ENCODE peak calls at places on chromosomes 4 and X, in seven cellular contexts. G is naive thymus-derived CD4-positive, alpha-beta T cell; F is epithelial cell of esophagus; V is left lung; B is gastrocnemius medialis; L is colonic mucosa; P is bronchial epithelial cell. R is an unnamed sample.

GRCh38 chrX:3712870-3713224 is 602 bp downstream of the PRKX start:
- DNase-seq in L (peak), B (no peak), P (no peak), G (no peak), V (no peak), F (no peak), R (no peak)

GRCh38 chrX:74551934-74552333 is 62.5 kb downstream of the RLIM start:
- DNase-seq in P (no peak), L (no peak), B (no peak), V (no peak), G (no peak), F (no peak), R (no peak)

GRCh38 chrX:8484360-8484759 is 19.7 kb downstream of the VCX3B start:
- DNase-seq in L (no peak), B (peak), G (no peak), F (no peak), P (no peak), V (no peak), R (no peak)

GRCh38 chr4:70980196-70980595 is 13.3 kb upstream of the DCK start:
- DNase-seq in G (no peak), B (no peak), P (no peak), V (no peak), F (no peak), L (no peak), R (no peak)

GRCh38 chr4:602559-602942 is 22.8 kb upstream of the PDE6B start:
- DNase-seq in L (peak), P (peak), F (peak), B (no peak), G (peak), V (no peak), R (no peak)

GRCh38 chrX:146127617-146128016 is 310.0 kb downstream of the SLITRK2 start:
- DNase-seq in P (no peak), V (no peak), L (no peak), B (no peak), F (no peak), G (no peak), R (no peak)

GRCh38 chr4:95693594-95693993 is 144.8 kb upstream of the UNC5C start:
- DNase-seq in G (no peak), V (no peak), L (no peak), F (peak), B (no peak), P (peak), R (no peak)

GRCh38 chrX:57266275-57266674 is 20.2 kb upstream of the FAAH2 start:
- DNase-seq in B (no peak), V (no peak), G (no peak), P (no peak), L (no peak), F (no peak), R (no peak)

GRCh38 chrX:113136841-113137240 is 296.2 kb upstream of the AMOT start:
- DNase-seq in L (no peak), V (no peak), F (no peak), G (no peak), B (no peak), P (no peak), R (no peak)

GRCh38 chrX:14801136-14801535 is 71.7 kb downstream of the FANCB start:
- DNase-seq in P (peak), L (no peak), B (no peak), G (no peak), F (peak), V (no peak), R (no peak)

GRCh38 chr4:87299898-87300297 is 22.8 kb downstream of the HSD17B13 start:
- DNase-seq in B (no peak), P (no peak), L (no peak), V (no peak), G (no peak), F (no peak), R (no peak)

GRCh38 chr4:72858328-72858727 is 211.2 kb downstream of the COX18 start:
- DNase-seq in P (peak), B (no peak), G (no peak), V (no peak), F (peak), L (no peak), R (no peak)

GRCh38 chr4:113052379-113052951 is 3.0 kb downstream of the ANK2 start:
- DNase-seq in F (peak), V (no peak), P (no peak), L (no peak), B (no peak), G (no peak), R (no peak)

DNA sequence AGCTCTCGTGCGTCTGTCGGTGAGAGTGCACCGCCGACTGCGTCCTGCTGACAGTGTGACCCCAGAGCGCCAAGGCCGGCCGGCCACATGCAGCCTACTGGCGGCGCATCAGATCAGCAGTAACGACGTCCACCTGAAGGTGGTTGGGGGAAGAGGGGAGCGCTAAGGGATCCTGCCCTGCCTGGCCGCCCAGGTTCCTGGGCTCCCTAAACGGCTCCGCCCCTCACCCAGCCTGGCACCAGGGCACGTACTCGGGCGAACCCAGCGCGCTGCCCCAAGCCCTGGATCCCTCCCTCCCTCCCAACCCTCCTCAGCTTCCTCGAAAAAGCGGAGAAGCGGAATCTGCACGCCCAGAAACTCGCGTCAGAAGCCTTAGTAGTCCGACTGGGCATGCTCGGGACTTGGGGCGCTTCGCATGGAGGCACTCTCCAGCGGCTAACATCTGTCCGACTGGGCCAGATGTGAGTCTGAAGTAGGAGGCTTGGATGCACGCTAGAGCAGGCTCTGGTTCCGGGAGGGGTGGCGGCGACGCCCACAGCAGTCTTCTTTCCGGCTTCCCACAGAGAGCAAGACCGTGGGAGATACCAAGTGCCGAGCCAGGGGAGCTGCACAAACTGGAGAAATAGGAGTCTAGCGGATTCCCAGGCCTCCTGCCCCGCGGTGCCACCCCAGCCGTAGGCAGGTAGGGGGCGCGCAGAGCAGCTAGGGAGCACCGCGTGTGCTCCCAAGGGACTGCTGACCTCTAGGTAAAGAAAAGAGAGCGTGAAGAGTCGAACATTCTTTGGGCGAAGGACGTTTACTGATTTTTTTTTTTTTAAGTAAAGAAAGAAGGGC is 114.4 kb upstream of the TEX13C start:
- DNase-seq in F (peak), P (peak), G (no peak), B (peak), L (peak), V (peak), R (peak)
- H3K4me3 ChIP-seq in F (peak), P (peak), G (peak), B (peak), L (peak), V (peak), R (peak)

GRCh38 chrX:40171513-40172168 is 73.9 kb upstream of the BCOR start:
- DNase-seq in G (no peak), F (peak), B (no peak), L (peak), P (no peak), V (peak), R (no peak)

GRCh38 chrX:40172980-40173661 is 75.4 kb upstream of the BCOR start:
- DNase-seq in P (no peak), L (peak), B (no peak), G (no peak), V (no peak), F (no peak), R (no peak)

GRCh38 chrX:40169193-40170086 is 71.7 kb upstream of the BCOR start:
- DNase-seq in V (peak), G (peak), F (peak), L (peak), P (peak), B (no peak), R (peak)

GRCh38 chrX:40172169-40172979 is 74.6 kb upstream of the BCOR start:
- DNase-seq in V (peak), B (peak), G (no peak), L (peak), F (peak), P (no peak), R (no peak)

GRCh38 chrX:40170830-40171512 is 73.2 kb upstream of the BCOR start:
- DNase-seq in L (peak), V (no peak), P (no peak), B (no peak), F (no peak), G (no peak), R (no peak)
- H3K4me3 ChIP-seq in L (peak), V (peak), P (no peak), B (peak), F (no peak), G (peak), R (peak)

DNA sequence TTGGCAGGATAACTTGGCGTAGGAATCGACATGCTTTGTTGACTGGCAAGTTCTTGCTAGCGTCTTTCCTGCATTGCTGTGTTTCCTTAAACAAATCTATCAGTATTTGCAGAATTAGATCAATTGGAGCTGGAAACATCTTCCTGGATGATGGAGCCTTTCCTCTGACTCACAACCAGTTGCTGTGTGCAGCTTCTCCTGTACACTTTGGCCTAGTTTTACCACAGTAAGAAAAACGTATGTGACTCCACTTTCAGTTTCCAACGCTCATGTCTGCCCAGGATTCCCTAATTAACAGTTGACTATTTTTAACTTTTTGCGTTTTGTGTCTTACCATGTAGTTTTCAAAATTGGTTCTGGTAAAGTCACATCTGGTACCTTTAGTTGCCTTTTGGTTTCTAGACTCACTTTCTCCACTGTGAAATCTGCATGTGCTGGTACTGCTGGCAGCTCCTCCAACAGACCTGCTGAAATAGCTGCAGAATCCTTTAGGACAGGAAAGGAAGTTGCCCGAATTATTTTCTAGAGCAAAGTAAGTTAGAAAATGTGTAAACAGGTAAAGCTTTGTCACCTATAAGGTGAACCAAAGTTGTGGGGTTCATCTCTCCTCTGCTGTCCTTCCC is 553.2 kb upstream of the FAT1 start:
- DNase-seq in V (no peak), G (no peak), F (peak), P (peak), L (no peak), B (no peak), R (no peak)
- H3K4me3 ChIP-seq in V (no peak), G (no peak), F (no peak), P (no peak), L (no peak), B (no peak), R (no peak)

DNA sequence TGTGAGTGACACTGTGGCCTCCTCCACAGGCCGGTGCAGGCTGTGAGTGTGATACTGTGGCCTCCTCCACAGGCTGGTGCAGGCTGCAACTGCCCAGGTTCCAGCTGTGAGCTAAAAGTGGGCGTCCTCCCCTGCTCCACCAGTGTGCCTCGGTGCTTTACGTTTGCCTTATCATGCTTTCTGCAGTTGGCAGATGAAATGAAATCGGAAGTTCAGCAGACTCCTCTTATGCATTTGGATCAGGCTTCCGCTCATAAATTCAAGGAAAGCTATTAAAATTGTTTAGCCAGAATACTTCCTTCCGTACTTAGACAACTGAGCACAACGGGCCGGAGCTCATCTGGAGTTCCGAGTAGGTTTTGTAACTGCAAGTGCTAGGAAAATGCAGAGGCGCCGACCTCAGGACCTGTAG is 12.0 kb downstream of the CYP4V2 start:
- DNase-seq in L (no peak), F (peak), B (no peak), P (no peak), G (no peak), V (no peak), R (no peak)
- H3K4me3 ChIP-seq in L (no peak), F (no peak), B (no peak), P (no peak), G (no peak), V (no peak), R (no peak)

GRCh38 chrX:106177106-106177981 is 9.2 kb downstream of the PWWP3B start:
- DNase-seq in L (no peak), F (peak), G (no peak), V (peak), B (peak), P (peak), R (peak)
- H3K4me3 ChIP-seq in L (no peak), F (peak), G (no peak), V (no peak), B (peak), P (no peak), R (peak)